ENCODE peak calls at places on chromosomes 11 and 22, in six cellular contexts. M is prostate gland, A is lower leg skin, O is activated B cell treated with CpG ODN at 0.5 μM for 24 hours, F is endothelial cell, X is heart left ventricle. Q is an unnamed sample.

GRCh38 chr11:73653996-73654395 is 7.6 kb downstream of the PLEKHB1 start:
- DNase-seq in M (no peak), F (no peak), A (no peak), O (no peak), X (no peak), Q (no peak)

GRCh38 chr22:43013355-43014061 is 1.4 kb downstream of the PACSIN2 start:
- DNase-seq in F (no peak), M (no peak), O (no peak), A (no peak), X (no peak), Q (no peak)

GRCh38 chr22:43876866-43877509 is 14.7 kb upstream of the SULT4A1 start:
- DNase-seq in A (no peak), X (no peak), M (no peak), F (no peak), O (no peak), Q (no peak)

GRCh38 chr11:10641314-10642206 is 52.0 kb downstream of the IRAG1 start:
- DNase-seq in A (no peak), O (no peak), M (no peak), X (no peak), F (no peak), Q (no peak)

GRCh38 chr11:6604081-6604626 is 580 bp downstream of the ILK start:
- DNase-seq in A (peak; percentile 30), O (peak; percentile 32), X (peak; percentile 58), M (peak; percentile 35), F (peak; percentile 45), Q (peak; percentile 75)

GRCh38 chr22:37043828-37044538 is 7.6 kb upstream of the KCTD17 start:
- DNase-seq in F (peak; percentile 59), A (peak; percentile 45), M (peak; percentile 76), O (peak; percentile 52), X (peak; percentile 78), Q (peak; percentile 74)

GRCh38 chr11:10373340-10373739 is 68.5 kb downstream of the ADM start:
- DNase-seq in M (no peak), X (no peak), F (no peak), O (no peak), A (no peak), Q (no peak)

GRCh38 chr22:45336971-45337431 is 27.3 kb downstream of the FAM118A start:
- DNase-seq in F (no peak), O (no peak), M (peak; percentile 90), X (peak; percentile 81), A (peak; percentile 74), Q (peak; percentile 34)

GRCh38 chr11:13721760-13722159 is 53.3 kb downstream of the FAR1 start:
- DNase-seq in X (no peak), F (no peak), O (no peak), M (no peak), A (no peak), Q (no peak)

GRCh38 chr11:67463680-67464410 is 5.2 kb downstream of the TMEM134 start:
- DNase-seq in A (peak; percentile 80), F (no peak), X (peak; percentile 67), M (no peak), O (no peak), Q (no peak)

GRCh38 chr22:30371981-30372380 is 15.2 kb downstream of the CCDC157 start:
- DNase-seq in O (no peak), M (no peak), X (no peak), F (no peak), A (no peak), Q (no peak)

GRCh38 chr11:86062719-86063118 is 6.2 kb downstream of the PICALM start:
- DNase-seq in X (no peak), M (no peak), F (no peak), O (no peak), A (no peak), Q (no peak)

GRCh38 chr11:83037877-83038276 is 33.8 kb downstream of the RAB30 start:
- DNase-seq in A (no peak), M (no peak), O (no peak), X (no peak), F (no peak), Q (no peak)

GRCh38 chr11:65414776-65415498 is 7.7 kb upstream of the NEAT1 start:
- DNase-seq in X (peak; percentile 23), O (peak; percentile 2), M (no peak), F (no peak), A (no peak), Q (no peak)

GRCh38 chr11:59199546-59200420 is 12.9 kb downstream of the MPEG1 start:
- DNase-seq in O (no peak), M (no peak), F (no peak), A (no peak), X (no peak), Q (peak; percentile 72)

GRCh38 chr11:3104961-3105790 is 48.0 kb upstream of the CARS1 start:
- DNase-seq in M (no peak), O (no peak), X (peak; percentile 23), A (no peak), F (no peak), Q (no peak)

GRCh38 chr11:117058761-117059233 is 39.4 kb downstream of the SIK3 start:
- DNase-seq in O (no peak), X (no peak), A (no peak), F (no peak), M (no peak), Q (no peak)

GRCh38 chr11:107014871-107015270 is 3.4 kb downstream of the GUCY1A2 start:
- DNase-seq in A (no peak), F (no peak), M (no peak), O (no peak), X (no peak), Q (no peak)

GRCh38 chr11:107018274-107018901 is at the start of gene GUCY1A2:
- DNase-seq in X (peak; percentile 42), M (peak; percentile 11), F (peak; percentile 26), A (no peak), O (no peak), Q (no peak)

GRCh38 chr11:107018902-107019493 is 722 bp upstream of the GUCY1A2 start:
- DNase-seq in O (no peak), X (peak; percentile 58), M (peak; percentile 61), F (peak; percentile 74), A (peak; percentile 30), Q (peak; percentile 12)

GRCh38 chr11:107017104-107017432 is 1.2 kb downstream of the GUCY1A2 start:
- DNase-seq in X (peak; percentile 24), M (no peak), O (no peak), F (no peak), A (no peak), Q (no peak)

DNA sequence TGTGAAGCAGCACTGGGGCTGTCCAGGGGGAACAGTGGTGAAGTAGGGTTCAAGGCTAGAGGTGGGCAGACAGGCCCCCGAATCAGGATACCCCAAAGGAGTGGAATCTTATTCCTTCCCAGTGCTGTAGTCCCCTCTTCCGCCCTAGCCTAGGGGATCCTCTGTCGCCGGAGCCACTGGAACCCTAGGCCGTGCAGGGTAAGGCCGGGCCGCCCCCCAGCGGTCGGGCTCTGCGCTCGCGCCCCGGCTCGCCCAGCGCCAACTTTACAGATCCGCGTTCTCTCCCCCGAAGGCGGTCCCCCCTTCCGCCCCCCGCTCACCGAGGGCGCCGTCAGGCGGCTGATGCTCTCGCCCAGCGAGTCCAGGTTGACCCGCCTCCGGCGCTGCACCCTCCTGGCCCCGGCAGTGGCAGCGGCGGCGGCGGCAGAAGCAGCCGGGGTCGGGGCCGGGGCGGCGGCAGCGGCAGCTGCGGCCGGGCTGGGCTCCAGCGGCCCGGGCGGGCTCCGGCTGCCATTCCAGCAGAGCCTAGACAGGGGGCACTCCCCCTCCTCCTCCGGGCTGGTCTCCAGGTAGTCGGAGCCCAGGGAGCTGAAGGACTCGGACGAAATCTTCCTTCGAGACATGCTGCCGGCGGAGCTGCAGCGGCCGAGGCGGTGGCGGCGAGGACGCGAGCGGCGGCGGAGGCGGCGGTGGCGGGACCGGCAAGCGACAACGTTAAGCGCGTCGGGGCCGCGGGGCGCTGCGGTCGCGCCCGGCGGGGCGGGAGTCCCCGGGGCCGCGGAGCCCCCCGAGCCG is 646 bp downstream of the GUCY1A2 start:
- DNase-seq in M (peak; percentile 27), A (no peak), F (peak; percentile 66), X (peak; percentile 37), O (peak; percentile 14), Q (peak; percentile 22)
- TF ChIP-seq CTCF in M (peak; percentile 46), A (no peak), F (peak; percentile 62), X (peak; percentile 46), O (no peak), Q (peak; percentile 55)

DNA sequence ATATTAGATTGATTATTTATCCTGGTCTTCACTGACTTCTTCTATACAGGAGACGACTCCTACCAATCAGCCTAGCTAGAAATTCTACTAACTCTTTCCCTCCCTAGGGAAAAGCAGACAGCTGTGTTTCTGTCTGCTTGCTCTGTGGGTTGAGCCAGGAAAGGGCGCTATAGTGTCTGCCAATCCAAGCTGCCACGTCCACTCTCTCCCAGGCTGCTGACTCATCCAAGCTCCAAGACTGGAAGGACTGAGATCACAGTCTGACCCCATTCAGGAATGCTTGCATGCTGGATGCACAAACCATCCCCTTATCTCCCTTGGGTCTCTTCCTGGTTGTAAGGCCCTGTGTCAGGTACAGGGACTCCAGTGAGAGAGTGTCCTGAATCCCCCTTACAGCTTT is 955.6 kb downstream of the OPCML start:
- DNase-seq in F (no peak), X (no peak), M (no peak), A (no peak), O (no peak), Q (no peak)
- TF ChIP-seq CTCF in F (no peak), X (no peak), M (no peak), A (no peak), O (no peak), Q (no peak)

DNA sequence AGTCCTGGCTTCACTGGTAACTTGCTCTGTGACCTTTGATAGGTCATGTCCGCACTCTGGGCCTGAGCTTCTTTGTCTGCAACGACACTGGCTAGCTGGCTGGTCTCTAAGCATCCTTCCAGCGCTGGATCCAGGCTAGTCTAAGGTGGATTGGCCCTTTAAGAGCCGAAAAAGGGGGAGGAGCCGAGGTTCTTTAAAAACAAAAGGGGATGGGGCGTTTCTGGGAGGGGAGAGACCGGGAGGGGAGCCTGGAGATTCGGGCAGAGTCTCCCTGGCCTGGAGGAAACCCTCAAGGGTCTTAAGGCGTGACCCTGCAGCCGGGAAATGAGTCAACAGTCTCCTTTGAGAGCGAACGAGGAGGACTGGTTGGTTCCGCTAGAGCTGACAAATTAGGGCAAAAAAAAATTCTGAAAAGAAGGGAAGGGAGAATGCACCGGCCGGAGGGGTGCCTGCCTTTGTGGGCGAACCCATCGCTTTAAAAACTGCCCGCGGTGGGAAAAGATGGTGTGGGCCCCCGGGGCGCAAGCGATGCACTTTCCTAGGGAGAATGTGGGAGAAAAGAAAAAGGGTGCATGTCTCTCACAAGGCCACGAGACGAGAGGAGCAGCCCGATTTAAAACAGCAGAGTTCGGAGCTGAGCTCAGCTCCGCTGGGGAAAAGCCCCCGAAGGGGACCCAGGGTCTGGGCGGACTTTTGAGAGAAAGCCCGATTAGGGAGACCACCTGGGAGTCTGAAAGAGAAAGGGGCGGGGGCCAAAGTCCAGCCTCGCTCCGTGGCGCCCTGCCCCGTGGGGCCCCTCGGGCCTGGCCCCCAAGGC is 952 bp downstream of the ZFTA start:
- DNase-seq in X (peak; percentile 73), A (peak; percentile 59), O (peak; percentile 35), M (no peak), F (peak; percentile 63), Q (peak; percentile 62)
- TF ChIP-seq CTCF in X (no peak), A (no peak), O (no peak), M (no peak), F (no peak), Q (no peak)

DNA sequence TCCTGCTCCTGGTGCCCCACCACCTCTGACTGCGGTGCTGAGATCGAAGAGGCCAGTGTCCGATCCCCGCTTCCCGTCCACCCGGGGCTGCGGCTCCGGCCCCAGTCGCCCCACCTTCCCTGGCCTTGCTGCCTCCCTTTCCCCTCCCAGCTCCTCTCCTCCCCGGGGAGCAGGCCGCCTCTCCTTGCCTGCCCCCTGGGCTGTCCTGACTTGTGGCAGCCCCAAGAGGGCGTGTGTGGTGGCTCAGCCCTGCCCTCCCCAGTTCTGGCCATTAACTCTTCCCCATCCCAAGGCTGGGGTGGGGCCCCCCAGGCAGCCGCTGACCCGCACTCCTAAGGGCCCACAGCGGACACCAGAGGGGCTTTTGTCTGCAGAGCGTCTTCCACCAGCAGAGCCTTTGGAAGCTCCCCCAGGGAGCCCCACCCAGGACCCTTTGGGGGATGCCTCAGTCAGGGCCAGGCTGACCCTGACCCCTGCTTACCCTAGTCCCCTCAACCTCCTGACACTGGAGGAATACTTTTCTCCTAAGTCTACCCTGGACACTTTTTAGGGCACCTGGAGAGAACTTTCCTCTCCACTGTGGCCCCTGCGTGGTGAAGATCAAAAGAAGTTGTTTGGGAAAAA is 16.7 kb downstream of the RTN4RL2 start:
- DNase-seq in F (peak; percentile 47), A (no peak), O (peak; percentile 20), X (peak; percentile 60), M (no peak), Q (peak; percentile 49)
- TF ChIP-seq CTCF in F (peak; percentile 7), A (no peak), O (no peak), X (peak; percentile 37), M (peak; percentile 35), Q (peak; percentile 77)